ENCODE peak calls at places on chromosomes 3 and 15, in four cellular contexts. One of them, this sample, is unnamed. For H3K9me1, the result is how much of the 10 kb centered on the place peaks cover.

GRCh38 chr3:12890610-12891390 is 49.4 kb upstream of the RPL32 start:
- DNase-seq in K562: no peak
- DNase-seq in endothelial cell of umbilical vein: no peak
- DNase-seq in IMR-90: no peak
- DNase-seq in this sample: no peak

GRCh38 chr3:31132132-31132769 is 237.8 kb upstream of the GADL1 start:
- DNase-seq in endothelial cell of umbilical vein: peak
- DNase-seq in K562: no peak
- DNase-seq in IMR-90: peak
- DNase-seq in this sample: peak

GRCh38 chr3:16528581-16528993 is 15.1 kb upstream of the RFTN1 start:
- DNase-seq in K562: no peak
- DNase-seq in endothelial cell of umbilical vein: no peak
- DNase-seq in IMR-90: no peak
- DNase-seq in this sample: no peak

GRCh38 chr15:57525581-57525980 is 66.1 kb upstream of the MYZAP start:
- DNase-seq in endothelial cell of umbilical vein: peak
- DNase-seq in K562: no peak
- DNase-seq in IMR-90: no peak
- DNase-seq in this sample: no peak

GRCh38 chr3:103319912-103320311 is 885.1 kb downstream of the ZPLD1 start:
- DNase-seq in K562: no peak
- DNase-seq in endothelial cell of umbilical vein: no peak
- DNase-seq in IMR-90: no peak
- DNase-seq in this sample: no peak

GRCh38 chr3:30964612-30965011 is 70.2 kb upstream of the GADL1 start:
- DNase-seq in K562: no peak
- DNase-seq in endothelial cell of umbilical vein: no peak
- DNase-seq in IMR-90: no peak
- DNase-seq in this sample: peak

GRCh38 chr3:58254144-58254543 is 16.6 kb downstream of the ABHD6 start:
- DNase-seq in IMR-90: no peak
- DNase-seq in K562: no peak
- DNase-seq in endothelial cell of umbilical vein: no peak
- DNase-seq in this sample: no peak

GRCh38 chr3:88105325-88105724 is 44.4 kb upstream of the C3orf38 start:
- DNase-seq in K562: no peak
- DNase-seq in endothelial cell of umbilical vein: no peak
- DNase-seq in IMR-90: no peak
- DNase-seq in this sample: no peak

GRCh38 chr15:61994216-61994615 is 66.0 kb downstream of the VPS13C start:
- DNase-seq in K562: no peak
- DNase-seq in endothelial cell of umbilical vein: no peak
- DNase-seq in IMR-90: peak
- DNase-seq in this sample: no peak

GRCh38 chr3:25587526-25587925 is 77.2 kb downstream of the TOP2B start:
- DNase-seq in IMR-90: no peak
- DNase-seq in endothelial cell of umbilical vein: no peak
- DNase-seq in K562: no peak
- DNase-seq in this sample: no peak

GRCh38 chr3:161310649-161311423 is 60.5 kb downstream of the SPTSSB start:
- DNase-seq in endothelial cell of umbilical vein: no peak
- DNase-seq in K562: no peak
- DNase-seq in IMR-90: no peak
- DNase-seq in this sample: no peak

GRCh38 chr3:122691195-122691594 is 10.6 kb downstream of the PARP14 start:
- DNase-seq in endothelial cell of umbilical vein: peak
- DNase-seq in K562: no peak
- DNase-seq in IMR-90: peak
- DNase-seq in this sample: no peak

GRCh38 chr3:57958642-57959406 is 49.4 kb upstream of the FLNB start:
- DNase-seq in endothelial cell of umbilical vein: peak
- DNase-seq in IMR-90: no peak
- DNase-seq in K562: peak
- DNase-seq in this sample: no peak

GRCh38 chr3:81995334-81995733 is 233.9 kb upstream of the GBE1 start:
- DNase-seq in K562: no peak
- DNase-seq in IMR-90: no peak
- DNase-seq in endothelial cell of umbilical vein: no peak
- DNase-seq in this sample: no peak

GRCh38 chr3:193039058-193039457 is 121.4 kb upstream of the MB21D2 start:
- DNase-seq in K562: no peak
- DNase-seq in IMR-90: no peak
- DNase-seq in endothelial cell of umbilical vein: no peak
- DNase-seq in this sample: no peak

GRCh38 chr3:31815631-31816440 is 165.2 kb downstream of the OSBPL10 start:
- DNase-seq in K562: no peak
- DNase-seq in IMR-90: no peak
- DNase-seq in endothelial cell of umbilical vein: no peak
- DNase-seq in this sample: no peak

GRCh38 chr3:162211470-162211869 is 714.9 kb downstream of the OTOL1 start:
- DNase-seq in IMR-90: no peak
- DNase-seq in endothelial cell of umbilical vein: no peak
- DNase-seq in K562: no peak
- DNase-seq in this sample: no peak

GRCh38 chr3:112405845-112406244 is 72.9 kb downstream of the CD200 start:
- DNase-seq in IMR-90: peak
- DNase-seq in endothelial cell of umbilical vein: no peak
- DNase-seq in K562: no peak
- DNase-seq in this sample: no peak

GRCh38 chr3:71847794-71848193 is 62.8 kb upstream of the PROK2 start:
- DNase-seq in IMR-90: no peak
- DNase-seq in K562: no peak
- DNase-seq in endothelial cell of umbilical vein: no peak
- DNase-seq in this sample: no peak

GRCh38 chr3:135779590-135780235 is 185.8 kb upstream of the PPP2R3A start:
- DNase-seq in IMR-90: no peak
- DNase-seq in K562: no peak
- DNase-seq in endothelial cell of umbilical vein: no peak
- DNase-seq in this sample: no peak

GRCh38 chr3:2697589-2697988 is 412.6 kb downstream of the IL5RA start:
- DNase-seq in endothelial cell of umbilical vein: no peak
- DNase-seq in IMR-90: no peak
- DNase-seq in K562: no peak
- DNase-seq in this sample: no peak

GRCh38 chr3:196217307-196218154 is 1.2 kb downstream of the SLC51A start:
- DNase-seq in K562: no peak
- DNase-seq in endothelial cell of umbilical vein: no peak
- DNase-seq in IMR-90: no peak
- DNase-seq in this sample: no peak
- H3K27ac ChIP-seq in K562: no peak
- H3K27ac ChIP-seq in endothelial cell of umbilical vein: no peak
- H3K27ac ChIP-seq in IMR-90: no peak
- H3K27ac ChIP-seq in this sample: no peak

GRCh38 chr3:194257916-194258668 is 93.0 kb downstream of the CPN2 start:
- DNase-seq in K562: no peak
- DNase-seq in endothelial cell of umbilical vein: no peak
- DNase-seq in IMR-90: no peak
- DNase-seq in this sample: no peak
- H3K9me1 ChIP-seq in K562: under half
- H3K9me1 ChIP-seq in endothelial cell of umbilical vein: under half
- H3K9me1 ChIP-seq in IMR-90: under half
- H3K9me1 ChIP-seq in this sample: under half

GRCh38 chr3:66504761-66505641 is 4.2 kb upstream of the LRIG1 start:
- DNase-seq in K562: no peak
- DNase-seq in endothelial cell of umbilical vein: no peak
- DNase-seq in IMR-90: no peak
- DNase-seq in this sample: no peak

GRCh38 chr3:66502267-66502874 is 1.5 kb upstream of the LRIG1 start:
- DNase-seq in endothelial cell of umbilical vein: no peak
- DNase-seq in IMR-90: no peak
- DNase-seq in K562: no peak
- DNase-seq in this sample: no peak

GRCh38 chr3:66500575-66501482 is at the start of gene LRIG1:
- DNase-seq in endothelial cell of umbilical vein: peak
- DNase-seq in IMR-90: peak
- DNase-seq in K562: peak
- DNase-seq in this sample: peak

GRCh38 chr3:66501483-66502266 is 853 bp upstream of the LRIG1 start:
- DNase-seq in endothelial cell of umbilical vein: no peak
- DNase-seq in K562: no peak
- DNase-seq in IMR-90: no peak
- DNase-seq in this sample: no peak

DNA sequence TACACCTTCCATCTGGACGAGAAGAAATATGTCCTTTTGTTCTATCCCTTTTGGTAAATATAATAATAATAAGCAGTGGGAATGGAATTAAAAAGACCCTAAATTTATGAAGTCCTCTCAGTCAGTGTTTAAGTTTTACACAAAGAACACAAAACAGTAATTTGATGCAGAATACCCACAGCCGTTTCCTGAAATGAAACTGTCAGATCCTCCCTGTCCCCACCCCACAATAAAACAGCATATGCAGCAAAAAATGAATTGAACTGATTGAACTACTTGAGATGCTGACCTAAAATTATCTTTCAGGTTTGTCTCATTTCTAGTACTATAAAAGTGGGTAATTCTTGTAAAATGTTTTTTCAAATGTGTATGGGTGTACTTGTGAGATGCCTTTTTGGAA is 2.2 kb upstream of the LRIG1 start:
- DNase-seq in K562: no peak
- DNase-seq in endothelial cell of umbilical vein: no peak
- DNase-seq in IMR-90: no peak
- DNase-seq in this sample: no peak
- H3K27ac ChIP-seq in K562: no peak
- H3K27ac ChIP-seq in endothelial cell of umbilical vein: no peak
- H3K27ac ChIP-seq in IMR-90: no peak
- H3K27ac ChIP-seq in this sample: no peak

GRCh38 chr15:68983821-68984517 is 30.5 kb upstream of the NOX5 start:
- DNase-seq in K562: peak
- DNase-seq in endothelial cell of umbilical vein: no peak
- DNase-seq in IMR-90: peak
- DNase-seq in this sample: no peak

GRCh38 chr15:68987120-68987519 is 27.4 kb upstream of the NOX5 start:
- DNase-seq in K562: no peak
- DNase-seq in IMR-90: no peak
- DNase-seq in endothelial cell of umbilical vein: no peak
- DNase-seq in this sample: no peak

GRCh38 chr15:68984589-68984988 is 29.9 kb upstream of the NOX5 start:
- DNase-seq in IMR-90: no peak
- DNase-seq in K562: no peak
- DNase-seq in endothelial cell of umbilical vein: no peak
- DNase-seq in this sample: no peak

GRCh38 chr15:68986292-68986691 is 28.2 kb upstream of the NOX5 start:
- DNase-seq in IMR-90: no peak
- DNase-seq in endothelial cell of umbilical vein: no peak
- DNase-seq in K562: no peak
- DNase-seq in this sample: no peak

DNA sequence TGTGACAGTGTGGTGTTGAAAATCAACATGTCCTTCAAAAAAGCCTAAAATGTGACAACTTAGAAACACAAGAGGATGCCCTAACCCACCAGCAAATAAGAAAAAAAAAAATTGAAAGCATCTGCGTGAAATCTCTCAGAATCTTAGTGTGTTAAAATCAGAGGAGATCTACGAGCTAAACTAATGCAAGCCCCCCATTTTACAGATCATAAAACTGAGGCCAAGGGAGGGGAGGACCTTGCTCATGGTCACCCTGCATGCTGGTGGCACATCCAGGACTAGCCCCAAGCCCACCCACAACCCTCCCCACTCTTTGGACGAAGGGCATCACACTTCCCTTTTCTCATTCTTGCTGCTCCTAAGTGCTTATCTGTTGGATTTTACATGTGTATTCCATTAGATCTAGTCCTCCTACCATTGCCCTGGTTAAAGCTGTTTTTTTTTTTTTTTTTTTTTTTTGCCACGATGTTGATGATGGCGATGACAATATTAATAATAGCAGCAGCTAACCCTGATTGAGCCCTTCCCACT is 29.1 kb upstream of the NOX5 start:
- DNase-seq in endothelial cell of umbilical vein: no peak
- DNase-seq in IMR-90: no peak
- DNase-seq in K562: no peak
- DNase-seq in this sample: no peak
- H3K9me1 ChIP-seq in endothelial cell of umbilical vein: under half
- H3K9me1 ChIP-seq in IMR-90: under half
- H3K9me1 ChIP-seq in K562: under half
- H3K9me1 ChIP-seq in this sample: under half

GRCh38 chr15:75131269-75131643 is 70.4 kb upstream of the C15orf39 start:
- DNase-seq in IMR-90: no peak
- DNase-seq in K562: no peak
- DNase-seq in endothelial cell of umbilical vein: no peak
- DNase-seq in this sample: no peak

GRCh38 chr15:75134748-75135147 is 66.9 kb upstream of the C15orf39 start:
- DNase-seq in IMR-90: no peak
- DNase-seq in endothelial cell of umbilical vein: no peak
- DNase-seq in K562: no peak
- DNase-seq in this sample: no peak

GRCh38 chr15:75127186-75127585 is 74.5 kb upstream of the C15orf39 start:
- DNase-seq in IMR-90: no peak
- DNase-seq in endothelial cell of umbilical vein: no peak
- DNase-seq in K562: no peak
- DNase-seq in this sample: no peak

GRCh38 chr15:75129788-75130187 is 71.9 kb upstream of the C15orf39 start:
- DNase-seq in IMR-90: no peak
- DNase-seq in endothelial cell of umbilical vein: no peak
- DNase-seq in K562: no peak
- DNase-seq in this sample: no peak

GRCh38 chr15:75130597-75131268 is 70.9 kb upstream of the C15orf39 start:
- DNase-seq in endothelial cell of umbilical vein: no peak
- DNase-seq in IMR-90: no peak
- DNase-seq in K562: no peak
- DNase-seq in this sample: no peak
- H3K27ac ChIP-seq in endothelial cell of umbilical vein: no peak
- H3K27ac ChIP-seq in IMR-90: no peak
- H3K27ac ChIP-seq in K562: no peak
- H3K27ac ChIP-seq in this sample: no peak

DNA sequence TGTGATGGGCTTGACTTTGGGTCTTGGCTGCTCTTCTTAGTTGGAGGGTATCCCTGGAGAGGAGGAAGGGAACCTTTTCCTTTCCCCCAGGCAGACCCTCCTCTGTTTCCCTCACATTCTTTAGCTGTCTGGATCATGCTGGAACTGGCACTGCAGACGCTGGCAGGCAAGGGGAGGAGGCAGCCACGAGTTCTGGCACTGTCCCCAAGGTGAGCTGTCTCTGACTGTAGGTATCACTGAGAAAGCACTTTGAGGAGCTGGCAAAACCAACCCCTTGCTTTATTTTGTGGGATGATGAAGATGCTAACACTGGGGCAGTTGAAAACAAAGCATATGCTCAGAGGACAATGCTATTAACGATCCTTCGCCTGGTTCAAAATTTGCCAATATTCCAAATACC is 175.0 kb downstream of the SOX2 start:
- DNase-seq in IMR-90: no peak
- DNase-seq in K562: no peak
- DNase-seq in endothelial cell of umbilical vein: no peak
- DNase-seq in this sample: no peak
- H3K9me1 ChIP-seq in IMR-90: under half
- H3K9me1 ChIP-seq in K562: under half
- H3K9me1 ChIP-seq in endothelial cell of umbilical vein: under half
- H3K9me1 ChIP-seq in this sample: under half

DNA sequence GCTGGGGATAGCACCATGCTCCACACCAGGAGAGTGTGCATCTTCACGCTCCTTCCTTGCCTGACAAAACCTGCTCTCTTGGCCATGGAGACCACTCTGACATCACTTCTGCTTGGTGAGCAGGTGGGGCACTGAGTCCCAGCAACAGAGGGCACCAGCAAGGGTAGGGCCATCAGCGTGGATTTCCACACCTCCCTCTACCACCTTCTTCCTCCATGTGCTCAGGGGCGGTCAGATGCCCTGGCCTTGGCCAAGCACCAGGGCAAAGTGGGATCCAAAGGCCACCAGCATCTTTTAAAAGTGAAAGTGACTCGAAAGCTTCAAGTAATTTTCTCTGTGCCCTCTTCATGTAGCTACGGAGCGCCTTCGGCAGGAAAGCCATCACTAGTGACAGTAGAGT is 58.1 kb downstream of the CHSY1 start:
- DNase-seq in endothelial cell of umbilical vein: no peak
- DNase-seq in IMR-90: no peak
- DNase-seq in K562: no peak
- DNase-seq in this sample: no peak
- H3K27ac ChIP-seq in endothelial cell of umbilical vein: no peak
- H3K27ac ChIP-seq in IMR-90: peak
- H3K27ac ChIP-seq in K562: no peak
- H3K27ac ChIP-seq in this sample: peak

This sample was measured in keratinocyte.